ENCODE peak calls at places on chromosome 22, in seven cellular contexts. One of them, this sample, is unnamed.

GRCh38 chr22:22558972-22559603 is at the start of gene PRAME:
- DNase-seq in stimulated activated CD4-positive, alpha-beta T cell treated with anti-CD3 and anti-CD28 coated beads, Interleukin-4, amount 100 ng/mL, for 4 hours: peak; percentile 67
- DNase-seq in BJ: no peak
- DNase-seq in neural crest cell: peak; percentile 80
- DNase-seq in iPS-NIHi11: peak; percentile 93
- DNase-seq in CD4-positive, alpha-beta memory T cell: peak; percentile 55
- DNase-seq in non-pigmented ciliary epithelial cell: no peak
- DNase-seq in this sample: no peak

GRCh38 chr22:25282671-25283561 is 63.5 kb downstream of the CRYBB2 start:
- DNase-seq in stimulated activated CD4-positive, alpha-beta T cell treated with anti-CD3 and anti-CD28 coated beads, Interleukin-4, amount 100 ng/mL, for 4 hours: no peak
- DNase-seq in BJ: no peak
- DNase-seq in neural crest cell: peak; percentile 18
- DNase-seq in iPS-NIHi11: peak; percentile 59
- DNase-seq in CD4-positive, alpha-beta memory T cell: no peak
- DNase-seq in non-pigmented ciliary epithelial cell: no peak
- DNase-seq in this sample: no peak

GRCh38 chr22:46065733-46066454 is 84.4 kb upstream of the PPARA start:
- DNase-seq in stimulated activated CD4-positive, alpha-beta T cell treated with anti-CD3 and anti-CD28 coated beads, Interleukin-4, amount 100 ng/mL, for 4 hours: no peak
- DNase-seq in BJ: no peak
- DNase-seq in neural crest cell: no peak
- DNase-seq in iPS-NIHi11: no peak
- DNase-seq in CD4-positive, alpha-beta memory T cell: no peak
- DNase-seq in non-pigmented ciliary epithelial cell: no peak
- DNase-seq in this sample: no peak

GRCh38 chr22:44261861-44262595 is 50.7 kb downstream of the SHISAL1 start:
- DNase-seq in stimulated activated CD4-positive, alpha-beta T cell treated with anti-CD3 and anti-CD28 coated beads, Interleukin-4, amount 100 ng/mL, for 4 hours: no peak
- DNase-seq in BJ: no peak
- DNase-seq in neural crest cell: no peak
- DNase-seq in iPS-NIHi11: no peak
- DNase-seq in CD4-positive, alpha-beta memory T cell: no peak
- DNase-seq in non-pigmented ciliary epithelial cell: no peak
- DNase-seq in this sample: no peak

GRCh38 chr22:33853200-33854097 is 66.8 kb downstream of the LARGE1 start:
- DNase-seq in stimulated activated CD4-positive, alpha-beta T cell treated with anti-CD3 and anti-CD28 coated beads, Interleukin-4, amount 100 ng/mL, for 4 hours: no peak
- DNase-seq in BJ: peak; percentile 37
- DNase-seq in neural crest cell: no peak
- DNase-seq in iPS-NIHi11: peak; percentile 30
- DNase-seq in CD4-positive, alpha-beta memory T cell: peak; percentile 9
- DNase-seq in non-pigmented ciliary epithelial cell: no peak
- DNase-seq in this sample: peak; percentile 75

GRCh38 chr22:37777122-37777687 is 30.5 kb upstream of the GCAT start:
- DNase-seq in stimulated activated CD4-positive, alpha-beta T cell treated with anti-CD3 and anti-CD28 coated beads, Interleukin-4, amount 100 ng/mL, for 4 hours: no peak
- DNase-seq in BJ: peak; percentile 82
- DNase-seq in neural crest cell: no peak
- DNase-seq in iPS-NIHi11: peak; percentile 66
- DNase-seq in CD4-positive, alpha-beta memory T cell: no peak
- DNase-seq in non-pigmented ciliary epithelial cell: peak; percentile 42
- DNase-seq in this sample: no peak

GRCh38 chr22:27480487-27480886 is 321.1 kb downstream of the MN1 start:
- DNase-seq in stimulated activated CD4-positive, alpha-beta T cell treated with anti-CD3 and anti-CD28 coated beads, Interleukin-4, amount 100 ng/mL, for 4 hours: no peak
- DNase-seq in BJ: no peak
- DNase-seq in neural crest cell: peak; percentile 53
- DNase-seq in iPS-NIHi11: peak; percentile 67
- DNase-seq in CD4-positive, alpha-beta memory T cell: no peak
- DNase-seq in non-pigmented ciliary epithelial cell: no peak
- DNase-seq in this sample: peak; percentile 81

GRCh38 chr22:28981818-28982499 is 79.7 kb downstream of the C22orf31 start:
- DNase-seq in stimulated activated CD4-positive, alpha-beta T cell treated with anti-CD3 and anti-CD28 coated beads, Interleukin-4, amount 100 ng/mL, for 4 hours: no peak
- DNase-seq in BJ: no peak
- DNase-seq in neural crest cell: no peak
- DNase-seq in iPS-NIHi11: no peak
- DNase-seq in CD4-positive, alpha-beta memory T cell: no peak
- DNase-seq in non-pigmented ciliary epithelial cell: no peak
- DNase-seq in this sample: no peak

GRCh38 chr22:46262449-46263207 is 515 bp downstream of the PKDREJ start:
- DNase-seq in stimulated activated CD4-positive, alpha-beta T cell treated with anti-CD3 and anti-CD28 coated beads, Interleukin-4, amount 100 ng/mL, for 4 hours: peak; percentile 22
- DNase-seq in BJ: no peak
- DNase-seq in neural crest cell: peak; percentile 33
- DNase-seq in iPS-NIHi11: peak; percentile 85
- DNase-seq in CD4-positive, alpha-beta memory T cell: no peak
- DNase-seq in non-pigmented ciliary epithelial cell: no peak
- DNase-seq in this sample: no peak

GRCh38 chr22:37752189-37753061 is 55.3 kb upstream of the GCAT start:
- DNase-seq in stimulated activated CD4-positive, alpha-beta T cell treated with anti-CD3 and anti-CD28 coated beads, Interleukin-4, amount 100 ng/mL, for 4 hours: no peak
- DNase-seq in BJ: peak; percentile 89
- DNase-seq in neural crest cell: peak; percentile 30
- DNase-seq in iPS-NIHi11: peak; percentile 52
- DNase-seq in CD4-positive, alpha-beta memory T cell: no peak
- DNase-seq in non-pigmented ciliary epithelial cell: peak; percentile 58
- DNase-seq in this sample: no peak

GRCh38 chr22:48331691-48332220 is 1495.9 kb downstream of the BRD1 start:
- DNase-seq in stimulated activated CD4-positive, alpha-beta T cell treated with anti-CD3 and anti-CD28 coated beads, Interleukin-4, amount 100 ng/mL, for 4 hours: no peak
- DNase-seq in BJ: no peak
- DNase-seq in neural crest cell: no peak
- DNase-seq in iPS-NIHi11: no peak
- DNase-seq in CD4-positive, alpha-beta memory T cell: no peak
- DNase-seq in non-pigmented ciliary epithelial cell: no peak
- DNase-seq in this sample: no peak

GRCh38 chr22:45864959-45865496 is 111.9 kb downstream of the WNT7B start:
- DNase-seq in stimulated activated CD4-positive, alpha-beta T cell treated with anti-CD3 and anti-CD28 coated beads, Interleukin-4, amount 100 ng/mL, for 4 hours: no peak
- DNase-seq in BJ: no peak
- DNase-seq in neural crest cell: no peak
- DNase-seq in iPS-NIHi11: no peak
- DNase-seq in CD4-positive, alpha-beta memory T cell: no peak
- DNase-seq in non-pigmented ciliary epithelial cell: no peak
- DNase-seq in this sample: no peak

GRCh38 chr22:45907996-45908395 is 69.0 kb downstream of the WNT7B start:
- DNase-seq in stimulated activated CD4-positive, alpha-beta T cell treated with anti-CD3 and anti-CD28 coated beads, Interleukin-4, amount 100 ng/mL, for 4 hours: no peak
- DNase-seq in BJ: no peak
- DNase-seq in neural crest cell: no peak
- DNase-seq in iPS-NIHi11: no peak
- DNase-seq in CD4-positive, alpha-beta memory T cell: no peak
- DNase-seq in non-pigmented ciliary epithelial cell: no peak
- DNase-seq in this sample: no peak

GRCh38 chr22:24471570-24471969 is 23.6 kb upstream of the UPB1 start:
- DNase-seq in stimulated activated CD4-positive, alpha-beta T cell treated with anti-CD3 and anti-CD28 coated beads, Interleukin-4, amount 100 ng/mL, for 4 hours: no peak
- DNase-seq in BJ: no peak
- DNase-seq in neural crest cell: no peak
- DNase-seq in iPS-NIHi11: no peak
- DNase-seq in CD4-positive, alpha-beta memory T cell: no peak
- DNase-seq in non-pigmented ciliary epithelial cell: peak; percentile 71
- DNase-seq in this sample: no peak

GRCh38 chr22:20794132-20794990 is 20.4 kb downstream of the SERPIND1 start:
- DNase-seq in stimulated activated CD4-positive, alpha-beta T cell treated with anti-CD3 and anti-CD28 coated beads, Interleukin-4, amount 100 ng/mL, for 4 hours: no peak
- DNase-seq in BJ: no peak
- DNase-seq in neural crest cell: no peak
- DNase-seq in iPS-NIHi11: no peak
- DNase-seq in CD4-positive, alpha-beta memory T cell: no peak
- DNase-seq in non-pigmented ciliary epithelial cell: no peak
- DNase-seq in this sample: no peak

GRCh38 chr22:32059426-32059825 is 16.4 kb downstream of the SLC5A1 start:
- DNase-seq in stimulated activated CD4-positive, alpha-beta T cell treated with anti-CD3 and anti-CD28 coated beads, Interleukin-4, amount 100 ng/mL, for 4 hours: no peak
- DNase-seq in BJ: no peak
- DNase-seq in neural crest cell: no peak
- DNase-seq in iPS-NIHi11: no peak
- DNase-seq in CD4-positive, alpha-beta memory T cell: no peak
- DNase-seq in non-pigmented ciliary epithelial cell: no peak
- DNase-seq in this sample: no peak

GRCh38 chr22:23071163-23072034 is 1.1 kb downstream of the GNAZ start:
- DNase-seq in stimulated activated CD4-positive, alpha-beta T cell treated with anti-CD3 and anti-CD28 coated beads, Interleukin-4, amount 100 ng/mL, for 4 hours: no peak
- DNase-seq in BJ: no peak
- DNase-seq in neural crest cell: no peak
- DNase-seq in iPS-NIHi11: no peak
- DNase-seq in CD4-positive, alpha-beta memory T cell: no peak
- DNase-seq in non-pigmented ciliary epithelial cell: no peak
- DNase-seq in this sample: no peak

GRCh38 chr22:33018232-33018864 is 39.8 kb downstream of the SYN3 start:
- DNase-seq in stimulated activated CD4-positive, alpha-beta T cell treated with anti-CD3 and anti-CD28 coated beads, Interleukin-4, amount 100 ng/mL, for 4 hours: peak; percentile 30
- DNase-seq in BJ: no peak
- DNase-seq in neural crest cell: peak; percentile 72
- DNase-seq in iPS-NIHi11: peak; percentile 79
- DNase-seq in CD4-positive, alpha-beta memory T cell: peak; percentile 7
- DNase-seq in non-pigmented ciliary epithelial cell: peak; percentile 11
- DNase-seq in this sample: peak; percentile 42

GRCh38 chr22:35622132-35622913 is 5.2 kb upstream of the MB start:
- DNase-seq in stimulated activated CD4-positive, alpha-beta T cell treated with anti-CD3 and anti-CD28 coated beads, Interleukin-4, amount 100 ng/mL, for 4 hours: no peak
- DNase-seq in BJ: no peak
- DNase-seq in neural crest cell: no peak
- DNase-seq in iPS-NIHi11: peak; percentile 47
- DNase-seq in CD4-positive, alpha-beta memory T cell: no peak
- DNase-seq in non-pigmented ciliary epithelial cell: no peak
- DNase-seq in this sample: no peak

GRCh38 chr22:46010177-46010867 is 33.4 kb upstream of the WNT7B start:
- DNase-seq in stimulated activated CD4-positive, alpha-beta T cell treated with anti-CD3 and anti-CD28 coated beads, Interleukin-4, amount 100 ng/mL, for 4 hours: no peak
- DNase-seq in BJ: no peak
- DNase-seq in neural crest cell: no peak
- DNase-seq in iPS-NIHi11: no peak
- DNase-seq in CD4-positive, alpha-beta memory T cell: no peak
- DNase-seq in non-pigmented ciliary epithelial cell: no peak
- DNase-seq in this sample: no peak

GRCh38 chr22:45657701-45658100 is 13.9 kb upstream of the ATXN10 start:
- DNase-seq in stimulated activated CD4-positive, alpha-beta T cell treated with anti-CD3 and anti-CD28 coated beads, Interleukin-4, amount 100 ng/mL, for 4 hours: no peak
- DNase-seq in BJ: no peak
- DNase-seq in neural crest cell: no peak
- DNase-seq in iPS-NIHi11: no peak
- DNase-seq in CD4-positive, alpha-beta memory T cell: no peak
- DNase-seq in non-pigmented ciliary epithelial cell: no peak
- DNase-seq in this sample: no peak

GRCh38 chr22:45312856-45313255 is 3.1 kb downstream of the FAM118A start:
- DNase-seq in stimulated activated CD4-positive, alpha-beta T cell treated with anti-CD3 and anti-CD28 coated beads, Interleukin-4, amount 100 ng/mL, for 4 hours: no peak
- DNase-seq in BJ: no peak
- DNase-seq in neural crest cell: no peak
- DNase-seq in iPS-NIHi11: no peak
- DNase-seq in CD4-positive, alpha-beta memory T cell: no peak
- DNase-seq in non-pigmented ciliary epithelial cell: no peak
- DNase-seq in this sample: no peak

GRCh38 chr22:19728271-19728670 is 4.9 kb downstream of the GP1BB start:
- DNase-seq in stimulated activated CD4-positive, alpha-beta T cell treated with anti-CD3 and anti-CD28 coated beads, Interleukin-4, amount 100 ng/mL, for 4 hours: no peak
- DNase-seq in BJ: no peak
- DNase-seq in neural crest cell: no peak
- DNase-seq in iPS-NIHi11: no peak
- DNase-seq in CD4-positive, alpha-beta memory T cell: no peak
- DNase-seq in non-pigmented ciliary epithelial cell: no peak
- DNase-seq in this sample: no peak

GRCh38 chr22:49922926-49923325 is 4.5 kb downstream of the CRELD2 start:
- DNase-seq in stimulated activated CD4-positive, alpha-beta T cell treated with anti-CD3 and anti-CD28 coated beads, Interleukin-4, amount 100 ng/mL, for 4 hours: no peak
- DNase-seq in BJ: no peak
- DNase-seq in neural crest cell: no peak
- DNase-seq in iPS-NIHi11: no peak
- DNase-seq in CD4-positive, alpha-beta memory T cell: no peak
- DNase-seq in non-pigmented ciliary epithelial cell: no peak
- DNase-seq in this sample: no peak

GRCh38 chr22:46073683-46074504 is 76.4 kb upstream of the PPARA start:
- DNase-seq in stimulated activated CD4-positive, alpha-beta T cell treated with anti-CD3 and anti-CD28 coated beads, Interleukin-4, amount 100 ng/mL, for 4 hours: no peak
- DNase-seq in BJ: no peak
- DNase-seq in neural crest cell: no peak
- DNase-seq in iPS-NIHi11: no peak
- DNase-seq in CD4-positive, alpha-beta memory T cell: no peak
- DNase-seq in non-pigmented ciliary epithelial cell: no peak
- DNase-seq in this sample: no peak